ENCODE peak calls at places on chromosomes 2 and 18, in six cellular contexts. One of them, this sample, is unnamed.

GRCh38 chr2:28707592-28707991 is 44.0 kb upstream of the PPP1CB start:
- DNase-seq in K562: no peak
- DNase-seq in H1: no peak
- DNase-seq in HCT116: no peak
- DNase-seq in HepG2: no peak
- DNase-seq in GM12878: no peak
- DNase-seq in this sample: no peak

GRCh38 chr2:190093793-190094192 is 31.3 kb upstream of the MSTN start:
- DNase-seq in K562: no peak
- DNase-seq in H1: no peak
- DNase-seq in HCT116: no peak
- DNase-seq in HepG2: no peak
- DNase-seq in GM12878: no peak
- DNase-seq in this sample: no peak

GRCh38 chr2:173667014-173667413 is 298.2 kb downstream of the SP3 start:
- DNase-seq in K562: no peak
- DNase-seq in H1: no peak
- DNase-seq in HCT116: no peak
- DNase-seq in HepG2: no peak
- DNase-seq in GM12878: no peak
- DNase-seq in this sample: no peak

GRCh38 chr2:180572346-180572745 is 408.1 kb upstream of the UBE2E3 start:
- DNase-seq in K562: no peak
- DNase-seq in H1: no peak
- DNase-seq in HCT116: no peak
- DNase-seq in HepG2: no peak
- DNase-seq in GM12878: no peak
- DNase-seq in this sample: no peak

GRCh38 chr2:68287580-68288441 is 31.9 kb downstream of the CNRIP1 start:
- DNase-seq in K562: peak
- DNase-seq in H1: no peak
- DNase-seq in HCT116: no peak
- DNase-seq in HepG2: no peak
- DNase-seq in GM12878: no peak
- DNase-seq in this sample: peak

GRCh38 chr2:238925816-238926215 is 77.9 kb downstream of the TWIST2 start:
- DNase-seq in K562: no peak
- DNase-seq in H1: no peak
- DNase-seq in HCT116: no peak
- DNase-seq in HepG2: no peak
- DNase-seq in GM12878: no peak
- DNase-seq in this sample: no peak

GRCh38 chr18:27033722-27034121 is 151.4 kb downstream of the CHST9 start:
- DNase-seq in K562: no peak
- DNase-seq in H1: no peak
- DNase-seq in HCT116: no peak
- DNase-seq in HepG2: no peak
- DNase-seq in GM12878: no peak
- DNase-seq in this sample: no peak

GRCh38 chr2:238985036-238985729 is 137.3 kb downstream of the TWIST2 start:
- DNase-seq in K562: no peak
- DNase-seq in H1: no peak
- DNase-seq in HCT116: no peak
- DNase-seq in HepG2: no peak
- DNase-seq in GM12878: no peak
- DNase-seq in this sample: no peak

GRCh38 chr2:218645126-218645525 is 14.3 kb downstream of the ZNF142 start:
- DNase-seq in K562: no peak
- DNase-seq in H1: no peak
- DNase-seq in HCT116: no peak
- DNase-seq in HepG2: no peak
- DNase-seq in GM12878: no peak
- DNase-seq in this sample: peak

GRCh38 chr2:201070966-201071304 is 536 bp downstream of the HYCC2 start:
- DNase-seq in K562: no peak
- DNase-seq in H1: no peak
- DNase-seq in HCT116: no peak
- DNase-seq in HepG2: peak
- DNase-seq in GM12878: no peak
- DNase-seq in this sample: no peak

GRCh38 chr2:168494190-168494711 is 38.2 kb downstream of the CERS6 start:
- DNase-seq in K562: peak
- DNase-seq in H1: no peak
- DNase-seq in HCT116: peak
- DNase-seq in HepG2: peak
- DNase-seq in GM12878: no peak
- DNase-seq in this sample: no peak

GRCh38 chr18:77366725-77367641 is 117.3 kb downstream of the GALR1 start:
- DNase-seq in K562: no peak
- DNase-seq in H1: no peak
- DNase-seq in HCT116: no peak
- DNase-seq in HepG2: peak
- DNase-seq in GM12878: no peak
- DNase-seq in this sample: no peak

GRCh38 chr2:23127465-23127864 is 257.5 kb upstream of the KLHL29 start:
- DNase-seq in K562: no peak
- DNase-seq in H1: no peak
- DNase-seq in HCT116: no peak
- DNase-seq in HepG2: peak
- DNase-seq in GM12878: no peak
- DNase-seq in this sample: no peak

GRCh38 chr2:47782557-47783490 is at the start of gene MSH6:
- DNase-seq in K562: peak
- DNase-seq in H1: peak
- DNase-seq in HCT116: peak
- DNase-seq in HepG2: peak
- DNase-seq in GM12878: peak
- DNase-seq in this sample: peak

GRCh38 chr2:8574196-8575010 is 107.5 kb upstream of the ID2 start:
- DNase-seq in K562: no peak
- DNase-seq in H1: no peak
- DNase-seq in HCT116: no peak
- DNase-seq in HepG2: peak
- DNase-seq in GM12878: no peak
- DNase-seq in this sample: no peak

GRCh38 chr2:172091626-172092566 is 6.6 kb downstream of the DLX1 start:
- DNase-seq in K562: no peak
- DNase-seq in H1: no peak
- DNase-seq in HCT116: no peak
- DNase-seq in HepG2: no peak
- DNase-seq in GM12878: no peak
- DNase-seq in this sample: no peak
- TF ChIP-seq EZH2 in K562: no peak
- TF ChIP-seq EZH2 in H1: peak
- TF ChIP-seq EZH2 in HCT116: no peak
- TF ChIP-seq EZH2 in HepG2: peak
- TF ChIP-seq EZH2 in GM12878: no peak
- TF ChIP-seq EZH2 in this sample: no peak

DNA sequence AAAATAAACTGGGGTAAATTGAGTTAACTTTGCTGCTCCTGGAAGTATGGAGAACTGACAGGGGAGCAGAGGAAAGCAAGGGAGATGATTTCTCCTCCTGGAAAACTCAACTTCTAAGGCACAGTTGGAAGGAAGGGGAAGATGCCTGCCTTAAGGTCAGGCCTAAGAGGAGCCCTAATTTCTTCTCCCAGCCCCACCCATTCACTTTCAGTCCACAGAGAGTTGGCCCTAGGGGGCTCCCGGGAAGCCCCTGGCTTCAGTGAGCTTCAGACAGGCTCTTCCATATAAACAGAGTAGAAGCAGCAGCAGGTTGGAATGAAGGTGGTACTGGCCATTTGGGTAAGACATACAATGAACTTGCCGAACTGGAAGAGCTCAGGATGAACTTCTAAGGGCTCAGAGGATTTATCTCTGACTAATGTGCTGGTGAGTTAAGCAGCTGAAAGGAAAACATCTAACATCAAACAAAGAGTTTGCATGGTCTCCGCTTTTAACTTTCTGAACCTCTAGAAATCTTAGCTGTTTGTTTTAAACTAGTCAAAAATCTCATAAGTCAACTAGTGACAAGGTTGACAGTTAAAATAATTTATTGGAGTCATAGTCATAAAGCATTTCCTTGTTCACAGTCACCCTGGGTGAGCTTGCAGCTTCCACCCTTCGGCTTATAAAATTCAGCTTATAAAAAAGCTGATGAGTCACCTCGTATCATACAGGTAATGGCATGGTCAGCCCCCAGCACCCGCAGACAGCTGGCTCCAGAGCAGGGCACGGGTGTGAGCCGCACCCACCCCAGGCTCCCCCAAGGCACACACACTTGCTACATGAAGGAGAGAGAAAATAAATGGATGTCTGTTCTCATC is 9.8 kb downstream of the MALL start:
- DNase-seq in K562: no peak
- DNase-seq in H1: peak
- DNase-seq in HCT116: peak
- DNase-seq in HepG2: peak
- DNase-seq in GM12878: no peak
- DNase-seq in this sample: peak
- H3K27ac ChIP-seq in K562: no peak
- H3K27ac ChIP-seq in H1: no peak
- H3K27ac ChIP-seq in HCT116: peak
- H3K27ac ChIP-seq in HepG2: no peak
- H3K27ac ChIP-seq in GM12878: no peak
- H3K27ac ChIP-seq in this sample: peak

GRCh38 chr2:219684721-219685689 is 57.6 kb downstream of the SLC4A3 start:
- DNase-seq in K562: peak
- DNase-seq in H1: peak
- DNase-seq in HCT116: peak
- DNase-seq in HepG2: peak
- DNase-seq in GM12878: peak
- DNase-seq in this sample: no peak
- TF ChIP-seq POLR2A in K562: peak
- TF ChIP-seq POLR2A in H1: peak
- TF ChIP-seq POLR2A in HCT116: peak
- TF ChIP-seq POLR2A in HepG2: no peak
- TF ChIP-seq POLR2A in GM12878: no peak
- TF ChIP-seq POLR2A in this sample: no peak

GRCh38 chr2:176156959-176157498 is at the start of gene HOXD3:
- DNase-seq in K562: no peak
- DNase-seq in H1: no peak
- DNase-seq in HCT116: no peak
- DNase-seq in HepG2: no peak
- DNase-seq in GM12878: no peak
- DNase-seq in this sample: peak

GRCh38 chr2:176152350-176153181 is 1.2 kb downstream of the HOXD4 start:
- DNase-seq in K562: no peak
- DNase-seq in H1: no peak
- DNase-seq in HCT116: no peak
- DNase-seq in HepG2: no peak
- DNase-seq in GM12878: no peak
- DNase-seq in this sample: no peak

GRCh38 chr2:176155341-176156044 is 1.6 kb upstream of the HOXD3 start:
- DNase-seq in K562: no peak
- DNase-seq in H1: no peak
- DNase-seq in HCT116: no peak
- DNase-seq in HepG2: no peak
- DNase-seq in GM12878: no peak
- DNase-seq in this sample: no peak

GRCh38 chr2:176156301-176156958 is 677 bp upstream of the HOXD3 start:
- DNase-seq in K562: no peak
- DNase-seq in H1: no peak
- DNase-seq in HCT116: no peak
- DNase-seq in HepG2: no peak
- DNase-seq in GM12878: no peak
- DNase-seq in this sample: no peak

DNA sequence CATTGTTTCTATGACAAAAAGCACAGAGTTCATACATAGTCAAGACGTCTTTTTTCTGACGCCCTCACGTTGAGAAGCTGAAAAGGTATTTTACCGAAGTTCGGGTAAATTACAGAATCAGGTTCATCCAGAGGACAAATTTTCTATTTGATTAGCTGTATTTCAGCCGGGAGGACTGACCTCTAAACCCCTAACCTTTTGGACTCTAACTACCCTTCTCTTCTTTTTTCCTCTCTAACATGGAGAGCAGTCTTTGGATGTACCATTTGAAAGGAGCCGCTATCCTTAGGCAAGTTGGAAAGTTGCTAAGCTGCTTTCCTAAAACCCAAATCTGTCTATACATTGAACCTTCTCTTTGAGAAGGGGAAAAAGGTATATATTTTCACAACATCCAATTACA is 2.3 kb upstream of the HOXD3 start:
- DNase-seq in K562: no peak
- DNase-seq in H1: no peak
- DNase-seq in HCT116: no peak
- DNase-seq in HepG2: no peak
- DNase-seq in GM12878: no peak
- DNase-seq in this sample: no peak
- TF ChIP-seq EZH2 in K562: no peak
- TF ChIP-seq EZH2 in H1: peak
- TF ChIP-seq EZH2 in HCT116: no peak
- TF ChIP-seq EZH2 in HepG2: no peak
- TF ChIP-seq EZH2 in GM12878: no peak
- TF ChIP-seq EZH2 in this sample: no peak

GRCh38 chr2:123738643-123739042 is 286.4 kb upstream of the CNTNAP5 start:
- DNase-seq in K562: no peak
- DNase-seq in H1: no peak
- DNase-seq in HCT116: no peak
- DNase-seq in HepG2: no peak
- DNase-seq in GM12878: no peak
- DNase-seq in this sample: no peak
- H3K27ac ChIP-seq in K562: no peak
- H3K27ac ChIP-seq in H1: no peak
- H3K27ac ChIP-seq in HCT116: no peak
- H3K27ac ChIP-seq in HepG2: no peak
- H3K27ac ChIP-seq in GM12878: no peak
- H3K27ac ChIP-seq in this sample: no peak

GRCh38 chr2:144331652-144332355 is 188.1 kb downstream of the ZEB2 start:
- DNase-seq in K562: peak
- DNase-seq in H1: peak
- DNase-seq in HCT116: peak
- DNase-seq in HepG2: no peak
- DNase-seq in GM12878: no peak
- DNase-seq in this sample: peak
- TF ChIP-seq POLR2A in K562: peak
- TF ChIP-seq POLR2A in H1: no peak
- TF ChIP-seq POLR2A in HCT116: peak
- TF ChIP-seq POLR2A in HepG2: peak
- TF ChIP-seq POLR2A in GM12878: no peak
- TF ChIP-seq POLR2A in this sample: no peak

DNA sequence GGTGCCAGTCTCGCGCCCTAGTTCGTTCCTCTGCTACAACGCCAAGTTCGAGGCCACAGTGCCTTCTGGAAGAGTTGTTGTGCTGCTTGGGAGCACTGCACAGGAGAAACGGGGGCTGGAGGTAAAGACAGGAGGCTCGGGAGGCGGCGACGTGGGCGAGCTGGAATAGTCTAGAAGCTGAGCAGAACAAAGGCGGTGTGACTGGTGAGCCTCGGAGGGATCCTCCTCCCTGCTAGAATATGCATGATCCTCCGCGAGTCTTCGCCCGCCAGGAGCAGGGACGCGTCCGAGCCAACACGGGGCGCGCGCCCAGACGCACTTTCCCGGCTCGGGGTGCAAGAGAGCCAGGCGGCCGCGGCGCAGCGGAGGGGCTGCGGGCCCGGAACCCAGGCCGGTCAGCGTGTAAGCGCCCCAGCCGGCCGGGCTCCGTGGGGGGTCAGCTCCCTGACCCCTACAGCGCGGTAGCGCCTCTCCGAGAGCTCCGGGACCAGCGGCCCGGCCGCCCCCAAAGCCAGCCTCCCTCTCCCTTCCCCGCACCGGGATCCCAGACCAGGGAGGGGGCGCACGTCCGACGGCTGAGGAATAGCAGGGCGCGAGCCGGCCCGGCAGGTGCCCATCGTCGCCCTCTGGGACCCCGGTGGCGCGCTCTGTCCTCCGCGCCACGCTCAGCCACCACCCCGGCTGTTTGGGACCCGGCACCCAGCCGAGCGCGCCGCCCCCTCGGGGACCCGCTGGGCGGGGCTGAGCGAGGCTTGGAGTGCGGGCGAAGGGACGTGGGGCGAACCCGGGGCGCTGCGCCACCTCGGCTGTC is 62.4 kb downstream of the GNAL start:
- DNase-seq in K562: no peak
- DNase-seq in H1: peak
- DNase-seq in HCT116: no peak
- DNase-seq in HepG2: no peak
- DNase-seq in GM12878: no peak
- DNase-seq in this sample: no peak
- TF ChIP-seq EZH2 in K562: no peak
- TF ChIP-seq EZH2 in H1: peak
- TF ChIP-seq EZH2 in HCT116: no peak
- TF ChIP-seq EZH2 in HepG2: no peak
- TF ChIP-seq EZH2 in GM12878: no peak
- TF ChIP-seq EZH2 in this sample: no peak